ENCODE peak calls at places on chromosome 21, in four cellular contexts. One of them, this sample, is unnamed.

GRCh38 chr21:34737115-34737514 is 68.3 kb downstream of the CLIC6 start:
- DNase-seq in K562: no peak
- DNase-seq in HepG2: peak
- DNase-seq in GM12878: no peak
- DNase-seq in this sample: no peak

GRCh38 chr21:22231013-22231412 is 1232.8 kb downstream of the NCAM2 start:
- DNase-seq in K562: no peak
- DNase-seq in HepG2: no peak
- DNase-seq in GM12878: no peak
- DNase-seq in this sample: no peak

GRCh38 chr21:36691539-36692124 is 7.3 kb upstream of the SIM2 start:
- DNase-seq in K562: no peak
- DNase-seq in HepG2: no peak
- DNase-seq in GM12878: no peak
- DNase-seq in this sample: peak

GRCh38 chr21:28761709-28762356 is 230.8 kb downstream of the LTN1 start:
- DNase-seq in K562: no peak
- DNase-seq in HepG2: no peak
- DNase-seq in GM12878: no peak
- DNase-seq in this sample: no peak

GRCh38 chr21:19076031-19076430 is 672.4 kb upstream of the TMPRSS15 start:
- DNase-seq in K562: no peak
- DNase-seq in HepG2: no peak
- DNase-seq in GM12878: no peak
- DNase-seq in this sample: no peak

GRCh38 chr21:37363936-37364335 is 2.6 kb upstream of the DYRK1A start:
- DNase-seq in K562: no peak
- DNase-seq in HepG2: no peak
- DNase-seq in GM12878: no peak
- DNase-seq in this sample: no peak

GRCh38 chr21:16908087-16908486 is 604.8 kb upstream of the CXADR start:
- DNase-seq in K562: no peak
- DNase-seq in HepG2: no peak
- DNase-seq in GM12878: no peak
- DNase-seq in this sample: no peak

GRCh38 chr21:43983860-43984420 is 28.2 kb upstream of the TRAPPC10 start:
- DNase-seq in K562: no peak
- DNase-seq in HepG2: no peak
- DNase-seq in GM12878: no peak
- DNase-seq in this sample: no peak

GRCh38 chr21:44299085-44299457 is 782 bp upstream of the PFKL start:
- DNase-seq in K562: no peak
- DNase-seq in HepG2: no peak
- DNase-seq in GM12878: no peak
- DNase-seq in this sample: no peak

GRCh38 chr21:35833388-35833787 is 226.9 kb downstream of the SETD4 start:
- DNase-seq in K562: no peak
- DNase-seq in HepG2: no peak
- DNase-seq in GM12878: no peak
- DNase-seq in this sample: no peak

GRCh38 chr21:37452222-37452621 is 85.6 kb downstream of the DYRK1A start:
- DNase-seq in K562: no peak
- DNase-seq in HepG2: no peak
- DNase-seq in GM12878: no peak
- DNase-seq in this sample: no peak

GRCh38 chr21:45460011-45460565 is 55.1 kb downstream of the COL18A1 start:
- DNase-seq in K562: no peak
- DNase-seq in HepG2: no peak
- DNase-seq in GM12878: no peak
- DNase-seq in this sample: no peak

GRCh38 chr21:15781986-15782385 is 52.2 kb downstream of the USP25 start:
- DNase-seq in K562: no peak
- DNase-seq in HepG2: no peak
- DNase-seq in GM12878: no peak
- DNase-seq in this sample: no peak

GRCh38 chr21:37945036-37945435 is 28.8 kb upstream of the KCNJ6 start:
- DNase-seq in K562: no peak
- DNase-seq in HepG2: no peak
- DNase-seq in GM12878: no peak
- DNase-seq in this sample: no peak

GRCh38 chr21:25564349-25564948 is 42.8 kb downstream of the MRPL39 start:
- DNase-seq in K562: no peak
- DNase-seq in HepG2: no peak
- DNase-seq in GM12878: no peak
- DNase-seq in this sample: no peak

GRCh38 chr21:25360593-25360992 is 246.7 kb downstream of the MRPL39 start:
- DNase-seq in K562: no peak
- DNase-seq in HepG2: no peak
- DNase-seq in GM12878: no peak
- DNase-seq in this sample: no peak

GRCh38 chr21:45998276-45998701 is 16.7 kb downstream of the COL6A1 start:
- DNase-seq in K562: no peak
- DNase-seq in HepG2: no peak
- DNase-seq in GM12878: no peak
- DNase-seq in this sample: no peak

GRCh38 chr21:25790122-25790951 is 55.6 kb downstream of the GABPA start:
- DNase-seq in K562: peak
- DNase-seq in HepG2: peak
- DNase-seq in GM12878: no peak
- DNase-seq in this sample: peak

GRCh38 chr21:36310016-36310415 is 10.0 kb upstream of the MORC3 start:
- DNase-seq in K562: no peak
- DNase-seq in HepG2: no peak
- DNase-seq in GM12878: peak
- DNase-seq in this sample: no peak

GRCh38 chr21:22575165-22575584 is 1577.0 kb downstream of the NCAM2 start:
- DNase-seq in K562: peak
- DNase-seq in HepG2: no peak
- DNase-seq in GM12878: no peak
- DNase-seq in this sample: peak

GRCh38 chr21:34736116-34736870 is 67.5 kb downstream of the CLIC6 start:
- DNase-seq in K562: no peak
- DNase-seq in HepG2: no peak
- DNase-seq in GM12878: no peak
- DNase-seq in this sample: no peak

GRCh38 chr21:44657635-44658183 is at the start of gene KRTAP12-3:
- DNase-seq in K562: no peak
- DNase-seq in HepG2: no peak
- DNase-seq in GM12878: no peak
- DNase-seq in this sample: no peak

GRCh38 chr21:43312751-43313169 is 114.2 kb downstream of the SIK1 start:
- DNase-seq in K562: no peak
- DNase-seq in HepG2: peak
- DNase-seq in GM12878: peak
- DNase-seq in this sample: no peak

GRCh38 chr21:38824124-38824822 is 18.5 kb downstream of the ETS2 start:
- DNase-seq in K562: no peak
- DNase-seq in HepG2: peak
- DNase-seq in GM12878: no peak
- DNase-seq in this sample: no peak

GRCh38 chr21:35720065-35720810 is 340.1 kb downstream of the SETD4 start:
- DNase-seq in K562: no peak
- DNase-seq in HepG2: no peak
- DNase-seq in GM12878: no peak
- DNase-seq in this sample: no peak

GRCh38 chr21:38343691-38344090 is 86.9 kb downstream of the KCNJ15 start:
- DNase-seq in K562: no peak
- DNase-seq in HepG2: no peak
- DNase-seq in GM12878: no peak
- DNase-seq in this sample: no peak

GRCh38 chr21:35329940-35330670 is 281.0 kb upstream of the RUNX1 start:
- DNase-seq in K562: no peak
- DNase-seq in HepG2: no peak
- DNase-seq in GM12878: no peak
- DNase-seq in this sample: no peak

GRCh38 chr21:44279621-44280260 is 5.9 kb upstream of the AIRE start:
- DNase-seq in K562: no peak
- DNase-seq in HepG2: no peak
- DNase-seq in GM12878: no peak
- DNase-seq in this sample: no peak

GRCh38 chr21:42285569-42286245 is 29.5 kb downstream of the TFF3 start:
- DNase-seq in K562: no peak
- DNase-seq in HepG2: no peak
- DNase-seq in GM12878: peak
- DNase-seq in this sample: no peak
- TF ChIP-seq SP1 in K562: no peak
- TF ChIP-seq SP1 in HepG2: no peak
- TF ChIP-seq SP1 in GM12878: peak
- TF ChIP-seq SP1 in this sample: no peak

DNA sequence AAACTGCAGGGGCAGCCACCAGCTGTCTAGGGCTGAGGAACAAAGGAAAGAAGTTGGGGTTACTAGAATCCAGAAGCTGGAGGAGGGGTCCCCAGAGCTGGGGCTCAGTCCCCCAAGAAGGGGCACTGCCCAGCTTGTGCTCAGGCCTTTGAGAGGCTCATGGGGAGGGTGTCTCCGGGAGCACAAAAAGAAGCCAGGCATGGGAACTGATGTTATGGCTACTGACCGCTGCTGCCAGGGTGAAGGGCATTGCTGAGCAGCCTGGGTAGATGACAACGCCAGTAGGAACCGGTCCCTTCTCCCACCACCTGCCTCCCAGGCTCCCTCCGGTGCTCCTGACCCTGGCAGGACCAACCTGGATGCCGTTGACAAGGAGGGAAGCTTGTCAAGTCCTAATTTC is 762.5 kb upstream of the TPTE start:
- DNase-seq in K562: no peak
- DNase-seq in HepG2: no peak
- DNase-seq in GM12878: no peak
- DNase-seq in this sample: no peak
- TF ChIP-seq BHLHE40 in K562: no peak
- TF ChIP-seq BHLHE40 in HepG2: no peak
- TF ChIP-seq BHLHE40 in GM12878: no peak
- TF ChIP-seq BHLHE40 in this sample: no peak

DNA sequence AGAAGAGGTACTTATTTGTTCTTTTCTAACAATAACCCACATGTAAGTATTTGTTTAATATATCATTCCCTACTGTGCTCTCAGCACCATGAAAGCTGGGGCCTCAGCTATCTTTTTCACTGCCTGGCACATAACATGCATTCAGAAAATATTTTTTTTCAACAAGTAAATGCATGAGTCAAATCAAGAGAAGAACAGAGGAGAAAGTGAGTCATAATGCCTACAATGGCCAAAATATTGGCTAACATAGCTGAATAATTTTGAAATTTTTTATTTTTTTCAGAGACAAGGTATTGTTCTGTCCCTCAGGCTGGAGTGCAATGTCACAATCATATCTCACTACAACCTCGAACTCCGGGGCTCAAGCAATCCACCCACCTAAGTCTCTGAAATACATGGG is 252.2 kb upstream of the ADAMTS5 start:
- DNase-seq in K562: no peak
- DNase-seq in HepG2: no peak
- DNase-seq in GM12878: no peak
- DNase-seq in this sample: no peak
- TF ChIP-seq SP1 in K562: no peak
- TF ChIP-seq SP1 in HepG2: no peak
- TF ChIP-seq SP1 in GM12878: no peak
- TF ChIP-seq SP1 in this sample: no peak

DNA sequence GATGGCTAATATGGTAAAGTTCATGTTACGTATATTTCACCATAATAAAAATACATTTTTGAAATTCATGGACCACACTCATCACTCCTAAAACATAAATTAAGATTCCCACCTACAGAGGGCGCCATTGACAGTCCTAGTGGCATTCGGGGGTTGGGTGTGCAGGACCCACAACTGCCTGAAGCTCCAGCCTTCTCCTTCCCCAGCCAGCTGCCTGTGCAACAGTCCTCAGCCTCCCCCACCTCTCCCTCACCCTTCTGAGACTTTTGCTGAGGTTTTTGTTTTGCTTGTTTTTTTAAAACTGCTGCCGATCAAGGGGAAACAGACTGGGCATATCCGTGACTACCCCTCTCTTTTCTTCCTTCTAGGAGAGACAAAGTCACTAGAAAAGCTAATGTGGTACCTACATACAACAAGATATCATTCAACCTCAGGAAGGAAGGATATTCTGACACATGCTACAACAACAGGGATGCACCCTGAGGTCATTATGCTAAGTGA is 9.3 kb upstream of the EVA1C start:
- DNase-seq in K562: peak
- DNase-seq in HepG2: peak
- DNase-seq in GM12878: peak
- DNase-seq in this sample: peak
- TF ChIP-seq BHLHE40 in K562: no peak
- TF ChIP-seq BHLHE40 in HepG2: no peak
- TF ChIP-seq BHLHE40 in GM12878: no peak
- TF ChIP-seq BHLHE40 in this sample: no peak